ENCODE peak calls at places on chromosome 4, in five cellular contexts. O, K, T, S and D are unnamed samples.

GRCh38 chr4:107349732-107350131 is 313.6 kb upstream of the DKK2 start:
- DNase-seq in O (no peak), K (no peak), T (no peak), S (no peak), D (no peak)

GRCh38 chr4:28269426-28269825 is 1408.8 kb downstream of the STIM2 start:
- DNase-seq in O (no peak), K (no peak), T (no peak), S (no peak), D (no peak)

GRCh38 chr4:146192060-146192459 is 16.5 kb downstream of the LSM6 start:
- DNase-seq in O (peak; percentile 49), K (no peak), T (no peak), S (no peak), D (no peak)

GRCh38 chr4:76634239-76634638 is 199.2 kb downstream of the SHROOM3 start:
- DNase-seq in O (no peak), K (no peak), T (no peak), S (no peak), D (no peak)

GRCh38 chr4:141642711-141643110 is 6.3 kb downstream of the IL15 start:
- DNase-seq in O (no peak), K (no peak), T (no peak), S (no peak), D (no peak)

GRCh38 chr4:104205116-104205515 is 289.6 kb downstream of the CXXC4 start:
- DNase-seq in O (no peak), K (no peak), T (no peak), S (no peak), D (no peak)

GRCh38 chr4:3484057-3484973 is 21.2 kb downstream of the DOK7 start:
- DNase-seq in O (no peak), K (no peak), T (peak; percentile 77), S (peak; percentile 67), D (no peak)

GRCh38 chr4:35541888-35542213 is 702.5 kb downstream of the ARAP2 start:
- DNase-seq in O (no peak), K (no peak), T (no peak), S (no peak), D (no peak)

GRCh38 chr4:155950461-155950860 is 3.2 kb downstream of the CTSO start:
- DNase-seq in O (no peak), K (no peak), T (no peak), S (no peak), D (no peak)

GRCh38 chr4:76179398-76180318 is 31.5 kb upstream of the NUP54 start:
- DNase-seq in O (peak; percentile 78), K (peak; percentile 86), T (peak; percentile 83), S (peak; percentile 87), D (peak; percentile 90)

GRCh38 chr4:130714006-130714405 is 1618.1 kb downstream of the C4orf33 start:
- DNase-seq in O (no peak), K (no peak), T (no peak), S (no peak), D (no peak)

GRCh38 chr4:138090145-138090917 is 151.8 kb downstream of the SLC7A11 start:
- DNase-seq in O (peak; percentile 53), K (no peak), T (peak; percentile 14), S (no peak), D (no peak)
- TF ChIP-seq CTCF in O (no peak), K (peak; percentile 45), T (peak; percentile 73), S (peak; percentile 65), D (peak; percentile 83)

GRCh38 chr4:151238477-151238876 is 38.5 kb upstream of the PRSS48 start:
- DNase-seq in O (no peak), K (no peak), T (no peak), S (no peak), D (no peak)
- TF ChIP-seq CTCF in O (no peak), K (no peak), T (no peak), S (peak; percentile 5), D (peak; percentile 40)

DNA sequence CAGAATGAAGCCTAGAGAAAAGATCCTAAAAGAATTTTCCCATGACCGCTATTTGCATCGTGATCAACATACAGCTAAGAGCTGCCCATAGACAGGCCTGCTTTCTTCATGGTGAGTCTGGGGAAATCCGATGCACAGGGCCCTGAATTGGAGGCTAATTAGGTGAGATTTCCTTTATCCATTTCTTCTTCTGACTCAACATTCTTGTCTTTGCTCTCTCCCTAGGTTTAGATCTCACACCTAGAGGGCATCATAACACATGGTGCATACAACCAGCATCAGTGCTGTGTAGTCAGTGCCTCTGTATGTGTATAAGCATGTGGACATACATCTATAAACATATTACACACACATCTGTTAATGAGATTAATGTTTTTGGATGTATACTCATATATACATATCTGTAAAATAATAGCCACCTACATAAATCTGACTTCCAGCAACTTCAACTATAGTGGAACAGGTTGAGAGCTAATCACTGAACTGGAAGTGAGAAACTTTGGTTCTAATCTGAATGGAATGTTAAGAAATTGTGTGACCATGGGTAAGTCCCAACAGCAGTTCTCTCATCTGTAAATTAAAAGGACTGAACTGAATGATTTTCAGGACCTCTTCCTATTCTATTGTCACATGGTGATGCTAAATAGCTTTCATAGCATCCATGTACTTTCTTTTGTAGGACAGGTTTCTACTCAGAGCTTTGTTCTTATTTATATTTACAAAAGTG is 17.5 kb downstream of the GATB start:
- DNase-seq in O (no peak), K (no peak), T (no peak), S (no peak), D (no peak)
- TF ChIP-seq CTCF in O (no peak), K (no peak), T (no peak), S (no peak), D (no peak)

GRCh38 chr4:174873931-174874330 is 44.2 kb upstream of the ADAM29 start:
- DNase-seq in O (no peak), K (no peak), T (no peak), S (no peak), D (no peak)
- TF ChIP-seq CTCF in O (no peak), K (no peak), T (no peak), S (no peak), D (peak; percentile 56)

GRCh38 chr4:10303291-10303690 is 153.9 kb downstream of the ZNF518B start:
- DNase-seq in O (no peak), K (no peak), T (no peak), S (no peak), D (no peak)
- TF ChIP-seq CTCF in O (no peak), K (no peak), T (no peak), S (no peak), D (no peak)

DNA sequence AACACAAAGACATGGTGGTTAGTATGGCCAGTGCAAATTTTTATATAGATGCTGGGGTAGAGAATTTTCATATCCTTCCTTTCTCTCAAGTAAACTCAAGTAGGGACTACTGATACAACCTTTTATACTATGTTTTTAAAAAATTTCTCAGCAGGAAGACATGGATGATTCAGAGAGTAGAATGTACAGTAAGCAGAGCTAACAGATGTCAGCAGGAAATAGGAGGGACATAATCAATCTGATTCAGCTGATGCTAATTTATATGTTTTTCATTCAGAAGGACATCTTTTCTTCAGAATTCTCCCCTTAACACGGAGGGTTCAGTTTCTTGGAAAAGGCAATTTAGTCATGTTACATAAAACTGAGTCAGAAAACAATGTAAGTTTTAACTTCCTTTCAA is 95.4 kb downstream of the GRIA2 start:
- DNase-seq in O (no peak), K (no peak), T (no peak), S (no peak), D (no peak)
- TF ChIP-seq CTCF in O (no peak), K (no peak), T (no peak), S (no peak), D (no peak)